ENCODE peak calls at places on chromosomes 5 and 9, in four cellular contexts. A is nucleus accumbens; B is body of pancreas; Z is Jurkat, Clone E6-1. Q is an unnamed sample.

GRCh38 chr9:38160613-38161215 is 91.7 kb upstream of the SHB start:
- DNase-seq in Z (peak), B (peak), A (no peak), Q (peak)

GRCh38 chr5:81817980-81818379 is 67.1 kb upstream of the SSBP2 start:
- DNase-seq in A (no peak), Z (peak), B (no peak), Q (no peak)

GRCh38 chr5:174751154-174751990 is 27.0 kb downstream of the MSX2 start:
- DNase-seq in A (peak), Z (no peak), B (no peak), Q (no peak)

GRCh38 chr5:103469288-103470065 is 93.1 kb downstream of the NUDT12 start:
- DNase-seq in Z (no peak), A (no peak), B (no peak), Q (no peak)

GRCh38 chr5:19891658-19892057 is 96.3 kb downstream of the CDH18 start:
- DNase-seq in B (no peak), Z (no peak), A (no peak), Q (no peak)

GRCh38 chr5:37208883-37209808 is 40.0 kb downstream of the CPLANE1 start:
- DNase-seq in A (no peak), Z (no peak), B (no peak), Q (peak)

GRCh38 chr5:9932770-9933169 is 302.6 kb upstream of the TAS2R1 start:
- DNase-seq in Z (no peak), B (no peak), A (no peak), Q (no peak)

GRCh38 chr9:133727277-133727875 is 10.8 kb downstream of the SARDH start:
- DNase-seq in A (no peak), Z (no peak), B (peak), Q (no peak)

GRCh38 chr5:30413540-30413939 is 779.9 kb upstream of the CDH6 start:
- DNase-seq in Z (no peak), B (no peak), A (no peak), Q (peak)

GRCh38 chr9:130962418-130963316 is 23.6 kb upstream of the FIBCD1 start:
- DNase-seq in A (no peak), B (no peak), Z (no peak), Q (no peak)

GRCh38 chr5:138653502-138653901 is 78.3 kb upstream of the HSPA9 start:
- DNase-seq in B (no peak), A (no peak), Z (no peak), Q (peak)

GRCh38 chr9:131018621-131019020 is 9.6 kb downstream of the LAMC3 start:
- DNase-seq in A (no peak), Z (no peak), B (no peak), Q (no peak)

GRCh38 chr5:134273642-134274361 is 47.9 kb upstream of the PPP2CA start:
- DNase-seq in B (no peak), A (no peak), Z (no peak), Q (no peak)

GRCh38 chr9:71737455-71737854 is 30.9 kb downstream of the CEMIP2 start:
- DNase-seq in B (peak), Z (no peak), A (no peak), Q (no peak)

GRCh38 chr9:1869843-1870242 is 145.3 kb upstream of the SMARCA2 start:
- DNase-seq in A (no peak), B (no peak), Z (peak), Q (no peak)

GRCh38 chr9:133074111-133074651 is 12.4 kb downstream of the CEL start:
- DNase-seq in A (no peak), Z (no peak), B (no peak), Q (no peak)

GRCh38 chr5:74320526-74320925 is 320.0 kb downstream of the ENC1 start:
- DNase-seq in B (no peak), A (no peak), Z (no peak), Q (no peak)

GRCh38 chr9:129990269-129991005 is 52.6 kb downstream of the FNBP1 start:
- DNase-seq in Z (no peak), A (no peak), B (no peak), Q (no peak)

GRCh38 chr5:148998174-148998797 is 64.6 kb downstream of the SH3TC2 start:
- DNase-seq in A (no peak), B (peak), Z (peak), Q (peak)

GRCh38 chr5:138305797-138306196 is 25.8 kb downstream of the CDC25C start:
- DNase-seq in A (no peak), Z (no peak), B (peak), Q (no peak)

GRCh38 chr9:108852089-108852488 is 3.7 kb downstream of the ACTL7B start:
- DNase-seq in Z (no peak), B (no peak), A (no peak), Q (no peak)

GRCh38 chr5:31469886-31470285 is 62.0 kb downstream of the DROSHA start:
- DNase-seq in A (no peak), Z (no peak), B (no peak), Q (no peak)

GRCh38 chr5:172502969-172503368 is 48.6 kb upstream of the SH3PXD2B start:
- DNase-seq in B (no peak), A (no peak), Z (no peak), Q (no peak)

GRCh38 chr9:94801685-94802084 is 75.2 kb downstream of the AOPEP start:
- DNase-seq in Z (no peak), B (no peak), A (no peak), Q (no peak)

GRCh38 chr5:172772112-172772906 is 1.3 kb upstream of the DUSP1 start:
- DNase-seq in B (peak), A (peak), Z (peak), Q (peak)

GRCh38 chr9:96218821-96219614 is 83.0 kb downstream of the HSD17B3 start:
- DNase-seq in A (no peak), B (no peak), Z (no peak), Q (no peak)

GRCh38 chr5:177361418-177362101 is 3.8 kb downstream of the RGS14 start:
- DNase-seq in Z (no peak), B (no peak), A (no peak), Q (no peak)

GRCh38 chr5:119578937-119579336 is 50.4 kb upstream of the FAM170A start:
- DNase-seq in B (peak), A (no peak), Z (peak), Q (no peak)

GRCh38 chr5:119878712-119879111 is 249.4 kb downstream of the FAM170A start:
- DNase-seq in A (no peak), Z (no peak), B (no peak), Q (no peak)

GRCh38 chr5:139644646-139645494 is 3.3 kb upstream of the CXXC5 start:
- DNase-seq in A (no peak), Z (no peak), B (no peak), Q (no peak)

GRCh38 chr5:160548949-160549665 is 127.5 kb downstream of the PTTG1 start:
- DNase-seq in B (no peak), Z (no peak), A (no peak), Q (no peak)